ENCODE peak calls at places on chromosomes 1 and 21, in five cellular contexts. R is mucosa of descending colon, S is HL-60, X is cardiac muscle cell, T is left lung. E is an unnamed sample.

GRCh38 chr1:20472860-20473711 is 12.9 kb downstream of the CAMK2N1 start:
- DNase-seq in X (peak; percentile 76), S (no peak), T (no peak), R (peak; percentile 80), E (no peak)

GRCh38 chr21:15093216-15093615 is 28.4 kb upstream of the NRIP1 start:
- DNase-seq in S (no peak), T (no peak), R (no peak), X (no peak), E (no peak)

GRCh38 chr1:169495916-169496315 is 10.2 kb upstream of the SLC19A2 start:
- DNase-seq in R (no peak), S (no peak), X (no peak), T (no peak), E (no peak)

GRCh38 chr1:156476501-156477298 is 23.9 kb downstream of the MEF2D start:
- DNase-seq in S (no peak), X (peak; percentile 62), R (no peak), T (no peak), E (no peak)

GRCh38 chr1:28601696-28602095 is 9.6 kb downstream of the RAB42 start:
- DNase-seq in S (no peak), R (no peak), T (no peak), X (peak; percentile 84), E (no peak)

GRCh38 chr1:224448428-224449017 is 13.9 kb upstream of the WDR26 start:
- DNase-seq in R (no peak), X (no peak), S (no peak), T (no peak), E (no peak)

GRCh38 chr1:43979528-43980254 is 681 bp downstream of the B4GALT2 start:
- DNase-seq in R (peak; percentile 83), T (peak; percentile 68), X (peak; percentile 63), S (peak; percentile 54), E (no peak)

GRCh38 chr1:73593379-73593778 is 604.6 kb downstream of the LRRIQ3 start:
- DNase-seq in R (no peak), X (peak; percentile 5), T (peak; percentile 42), S (no peak), E (no peak)

GRCh38 chr1:226531360-226532093 is 17.0 kb upstream of the STUM start:
- DNase-seq in X (no peak), R (no peak), T (no peak), S (no peak), E (no peak)

GRCh38 chr1:112557385-112557784 is 48.6 kb downstream of the WNT2B start:
- DNase-seq in X (peak; percentile 38), S (no peak), T (no peak), R (no peak), E (no peak)

GRCh38 chr1:200738348-200738732 is 353 bp upstream of the CAMSAP2 start:
- DNase-seq in T (no peak), X (peak; percentile 14), S (no peak), R (no peak), E (no peak)

GRCh38 chr1:59156526-59157196 is 140.2 kb upstream of the FGGY start:
- DNase-seq in R (no peak), S (no peak), X (peak; percentile 66), T (no peak), E (no peak)

GRCh38 chr1:1313500-1314236 is 5.3 kb downstream of the PUSL1 start:
- DNase-seq in X (no peak), T (no peak), S (no peak), R (no peak), E (no peak)

GRCh38 chr1:226199971-226200370 is 13.4 kb upstream of the ACBD3 start:
- DNase-seq in S (no peak), T (no peak), X (no peak), R (no peak), E (no peak)

GRCh38 chr21:42486551-42486950 is 9.5 kb downstream of the RSPH1 start:
- DNase-seq in R (no peak), T (no peak), S (no peak), X (no peak), E (no peak)

GRCh38 chr1:226656601-226657277 is 82.3 kb downstream of the ITPKB start:
- DNase-seq in T (no peak), S (no peak), R (peak; percentile 66), X (peak; percentile 69), E (no peak)

GRCh38 chr1:33055210-33055991 is 18.7 kb upstream of the AK2 start:
- DNase-seq in S (peak; percentile 79), R (peak; percentile 72), T (peak; percentile 66), X (peak; percentile 94), E (peak; percentile 23)

GRCh38 chr1:72285074-72285425 is 2.7 kb upstream of the NEGR1 start:
- DNase-seq in R (no peak), S (no peak), T (no peak), X (no peak), E (no peak)

GRCh38 chr1:162838863-162839262 is 22.1 kb downstream of the CCDC190 start:
- DNase-seq in S (no peak), X (no peak), T (no peak), R (no peak), E (no peak)

GRCh38 chr1:11714831-11715574 is 20.9 kb upstream of the AGTRAP start:
- DNase-seq in R (no peak), T (no peak), S (no peak), X (peak; percentile 25), E (no peak)

GRCh38 chr1:86841120-86841519 is 72.8 kb downstream of the SELENOF start:
- DNase-seq in R (no peak), T (no peak), S (no peak), X (peak; percentile 26), E (no peak)

GRCh38 chr1:160997323-160998038 is 23.5 kb downstream of the F11R start:
- DNase-seq in S (peak; percentile 70), T (peak; percentile 69), X (peak; percentile 91), R (peak; percentile 78), E (no peak)
- TF ChIP-seq CTCF in S (peak; percentile 83), T (peak; percentile 53), X (peak; percentile 95), R (peak; percentile 38), E (no peak)

GRCh38 chr1:192747942-192748341 is 60.9 kb upstream of the RGS2 start:
- DNase-seq in R (no peak), X (peak; percentile 78), T (no peak), S (no peak), E (no peak)

GRCh38 chr1:192751260-192751659 is 57.6 kb upstream of the RGS2 start:
- DNase-seq in X (no peak), S (no peak), R (no peak), T (no peak), E (no peak)

GRCh38 chr1:192747305-192747704 is 61.5 kb upstream of the RGS2 start:
- DNase-seq in X (peak; percentile 58), S (no peak), R (no peak), T (no peak), E (no peak)

DNA sequence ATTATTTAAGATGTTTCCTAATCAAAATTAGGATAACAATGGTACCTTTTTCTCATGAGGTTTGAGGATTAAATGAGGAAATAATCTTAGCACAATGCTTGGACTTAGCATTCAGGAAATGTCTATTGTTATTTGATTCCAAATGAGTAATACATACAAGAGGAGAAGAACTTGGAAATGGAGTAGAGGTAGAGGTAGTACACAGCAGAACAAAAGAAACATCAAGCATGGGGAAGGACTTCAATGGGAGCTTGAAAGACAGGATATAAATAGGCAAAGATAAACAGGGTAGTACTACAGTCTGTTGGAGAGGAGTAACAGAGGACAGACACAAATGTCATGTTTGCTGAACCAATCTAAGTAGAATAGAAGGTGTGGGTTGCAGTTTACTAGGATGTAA is 59.5 kb upstream of the RGS2 start:
- DNase-seq in S (no peak), R (no peak), X (no peak), T (no peak), E (no peak)
- TF ChIP-seq CTCF in S (no peak), R (no peak), X (no peak), T (no peak), E (no peak)

GRCh38 chr1:220786057-220786336 is 716 bp upstream of the MTARC1 start:
- DNase-seq in R (no peak), T (no peak), X (no peak), S (no peak), E (no peak)

GRCh38 chr1:220785166-220786056 is 1.3 kb upstream of the MTARC1 start:
- DNase-seq in T (no peak), R (no peak), X (no peak), S (no peak), E (no peak)

GRCh38 chr1:220787069-220787614 is 429 bp downstream of the MTARC1 start:
- DNase-seq in T (peak; percentile 70), S (peak; percentile 31), R (peak; percentile 81), X (no peak), E (no peak)

GRCh38 chr1:220788146-220788545 is 1.4 kb downstream of the MTARC1 start:
- DNase-seq in T (no peak), X (peak; percentile 21), R (no peak), S (no peak), E (no peak)

DNA sequence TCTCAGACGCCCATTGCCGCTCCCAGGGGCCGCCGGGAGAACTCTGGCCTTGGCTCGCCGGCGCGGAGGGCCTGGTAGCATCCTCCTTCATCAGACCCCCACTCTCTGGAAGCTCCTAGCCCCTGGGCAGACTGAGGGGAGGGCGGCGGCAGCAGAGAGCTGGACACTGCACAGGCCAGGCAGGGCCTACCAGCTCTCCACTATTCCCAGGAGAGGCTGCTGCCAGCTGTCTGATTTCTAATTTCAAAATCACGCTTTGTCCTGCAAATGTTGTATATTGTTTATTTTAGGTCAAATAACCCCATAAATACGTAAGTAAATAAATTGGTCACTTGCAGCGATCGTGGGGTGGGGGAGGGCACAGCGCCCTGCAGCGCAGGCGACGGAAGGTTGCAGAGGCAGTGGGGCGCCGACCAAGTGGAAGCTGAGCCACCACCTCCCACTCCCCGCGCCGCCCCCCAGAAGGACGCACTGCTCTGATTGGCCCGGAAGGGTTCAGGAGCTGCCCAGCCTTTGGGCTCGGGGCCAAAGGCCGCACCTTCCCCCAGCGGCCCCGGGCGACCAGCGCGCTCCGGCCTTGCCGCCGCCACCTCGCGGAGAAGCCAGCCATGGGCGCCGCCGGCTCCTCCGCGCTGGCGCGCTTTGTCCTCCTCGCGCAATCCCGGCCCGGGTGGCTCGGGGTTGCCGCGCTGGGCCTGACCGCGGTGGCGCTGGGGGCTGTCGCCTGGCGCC is at the start of gene MTARC1:
- DNase-seq in T (peak; percentile 86), R (peak; percentile 84), S (peak; percentile 45), X (peak; percentile 76), E (no peak)
- TF ChIP-seq CTCF in T (no peak), R (no peak), S (no peak), X (no peak), E (no peak)

GRCh38 chr1:243943671-243944428 is 93.8 kb upstream of the AKT3 start:
- DNase-seq in R (no peak), T (no peak), S (no peak), X (no peak), E (no peak)

GRCh38 chr1:243944429-243945160 is 94.6 kb upstream of the AKT3 start:
- DNase-seq in X (peak; percentile 59), R (no peak), S (no peak), T (no peak), E (no peak)

GRCh38 chr1:243945727-243946126 is 95.7 kb upstream of the AKT3 start:
- DNase-seq in X (no peak), T (no peak), S (no peak), R (no peak), E (no peak)

GRCh38 chr1:243946253-243946652 is 96.2 kb upstream of the AKT3 start:
- DNase-seq in T (no peak), S (no peak), R (no peak), X (no peak), E (no peak)

DNA sequence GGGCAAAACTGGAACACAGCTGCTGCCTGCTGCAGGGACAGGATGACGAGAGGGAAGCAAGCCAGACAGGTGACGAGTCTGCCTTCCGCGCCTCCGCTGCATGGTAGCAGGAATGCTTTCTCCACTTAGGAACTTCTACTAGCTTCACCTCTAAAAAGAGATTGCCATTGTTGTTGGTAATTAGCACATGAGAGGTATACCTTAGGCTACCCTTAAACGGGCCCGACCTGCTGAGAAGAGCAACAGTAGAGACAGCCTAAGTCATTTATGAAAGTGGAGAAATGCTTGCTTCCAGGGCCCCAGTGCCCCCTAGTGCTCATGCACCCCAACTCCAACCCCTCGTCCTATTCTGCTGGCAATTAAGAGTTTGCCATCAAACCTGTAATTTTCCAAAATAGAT is 96.9 kb upstream of the AKT3 start:
- DNase-seq in T (no peak), X (peak; percentile 33), S (no peak), R (no peak), E (no peak)
- TF ChIP-seq CTCF in T (no peak), X (peak; percentile 50), S (peak; percentile 25), R (no peak), E (peak; percentile 60)

E was measured in natural killer cell.